ENCODE peak calls at places on chromosome 11, in six cellular contexts. F, U, T, Q, R and Z are unnamed samples.

GRCh38 chr11:78325274-78325781 is 92.3 kb downstream of the GAB2 start:
- DNase-seq in F (no peak), U (no peak), T (no peak), Q (no peak), R (no peak), Z (no peak)

GRCh38 chr11:12175694-12176241 is 65.4 kb downstream of the MICAL2 start:
- DNase-seq in F (no peak), U (no peak), T (peak), Q (peak), R (peak), Z (no peak)

GRCh38 chr11:68839953-68840641 is 1.6 kb downstream of the CPT1A start:
- DNase-seq in F (no peak), U (no peak), T (no peak), Q (peak), R (peak), Z (no peak)

GRCh38 chr11:94151903-94152677 is 23.4 kb downstream of the PANX1 start:
- DNase-seq in F (no peak), U (no peak), T (peak), Q (peak), R (peak), Z (no peak)

GRCh38 chr11:120674537-120674936 is 163.0 kb downstream of the GRIK4 start:
- DNase-seq in F (no peak), U (no peak), T (peak), Q (no peak), R (peak), Z (no peak)

GRCh38 chr11:75797796-75798195 is 17.2 kb upstream of the UVRAG start:
- DNase-seq in F (no peak), U (no peak), T (no peak), Q (peak), R (peak), Z (no peak)

GRCh38 chr11:332651-333480 is 12.2 kb upstream of the IFITM3 start:
- DNase-seq in F (no peak), U (no peak), T (no peak), Q (no peak), R (no peak), Z (no peak)

GRCh38 chr11:110478410-110478809 is 48.7 kb downstream of the FDX1 start:
- DNase-seq in F (peak), U (no peak), T (no peak), Q (no peak), R (no peak), Z (no peak)

GRCh38 chr11:1060885-1061616 is 13.6 kb upstream of the MUC2 start:
- DNase-seq in F (no peak), U (no peak), T (no peak), Q (peak), R (peak), Z (no peak)

GRCh38 chr11:102599642-102600261 is 25.4 kb downstream of the MMP20 start:
- DNase-seq in F (no peak), U (no peak), T (peak), Q (peak), R (peak), Z (no peak)

GRCh38 chr11:12842933-12843636 is 166.0 kb upstream of the RASSF10 start:
- DNase-seq in F (no peak), U (no peak), T (no peak), Q (peak), R (no peak), Z (no peak)

GRCh38 chr11:27933992-27934829 is 173.7 kb downstream of the KIF18A start:
- DNase-seq in F (no peak), U (no peak), T (peak), Q (peak), R (peak), Z (no peak)

GRCh38 chr11:76201672-76202412 is 4.5 kb downstream of the WNT11 start:
- DNase-seq in F (no peak), U (no peak), T (no peak), Q (peak), R (no peak), Z (no peak)

GRCh38 chr11:12402027-12402426 is 24.7 kb downstream of the PARVA start:
- DNase-seq in F (no peak), U (no peak), T (no peak), Q (no peak), R (no peak), Z (no peak)

GRCh38 chr11:32485733-32486132 is 50.4 kb upstream of the WT1 start:
- DNase-seq in F (no peak), U (no peak), T (no peak), Q (no peak), R (no peak), Z (no peak)

GRCh38 chr11:131235328-131236298 is 134.8 kb upstream of the NTM start:
- DNase-seq in F (no peak), U (no peak), T (no peak), Q (no peak), R (no peak), Z (no peak)

GRCh38 chr11:102664001-102664752 is 39.0 kb upstream of the MMP20 start:
- DNase-seq in F (no peak), U (no peak), T (no peak), Q (peak), R (no peak), Z (no peak)

GRCh38 chr11:73257342-73258103 is 14.6 kb upstream of the P2RY6 start:
- DNase-seq in F (no peak), U (no peak), T (peak), Q (peak), R (peak), Z (no peak)

GRCh38 chr11:93753241-93753640 is 11.8 kb downstream of the C11orf54 start:
- DNase-seq in F (no peak), U (no peak), T (no peak), Q (no peak), R (no peak), Z (no peak)

GRCh38 chr11:108199446-108200321 is 22.8 kb downstream of the NPAT start:
- DNase-seq in F (no peak), U (no peak), T (peak), Q (peak), R (peak), Z (no peak)

GRCh38 chr11:102573851-102574250 is 43.3 kb upstream of the MMP7 start:
- DNase-seq in F (no peak), U (no peak), T (no peak), Q (no peak), R (peak), Z (no peak)

GRCh38 chr11:103998826-103999390 is 37.5 kb upstream of the DDI1 start:
- DNase-seq in F (no peak), U (no peak), T (no peak), Q (no peak), R (no peak), Z (no peak)

GRCh38 chr11:69460540-69461257 is 20.8 kb upstream of the LINC01488 start:
- DNase-seq in F (no peak), U (no peak), T (no peak), Q (peak), R (peak), Z (no peak)

GRCh38 chr11:119229736-119230135 is 23.6 kb downstream of the CBL start:
- DNase-seq in F (no peak), U (no peak), T (no peak), Q (peak), R (no peak), Z (no peak)

GRCh38 chr11:88151866-88152265 is 23.4 kb downstream of the RAB38 start:
- DNase-seq in F (no peak), U (no peak), T (no peak), Q (no peak), R (no peak), Z (no peak)

GRCh38 chr11:77191823-77192495 is 63.9 kb downstream of the MYO7A start:
- DNase-seq in F (peak), U (no peak), T (peak), Q (peak), R (peak), Z (peak)

GRCh38 chr11:35404397-35404775 is 15.0 kb downstream of the SLC1A2 start:
- DNase-seq in F (peak), U (no peak), T (no peak), Q (peak), R (peak), Z (no peak)

GRCh38 chr11:113384551-113384950 is 3.0 kb upstream of the ANKK1 start:
- DNase-seq in F (no peak), U (no peak), T (peak), Q (peak), R (peak), Z (no peak)

GRCh38 chr11:120182790-120183491 is 27.9 kb upstream of the OAF start:
- DNase-seq in F (peak), U (peak), T (no peak), Q (peak), R (no peak), Z (no peak)

GRCh38 chr11:68330700-68331337 is 18.4 kb downstream of the LRP5 start:
- DNase-seq in F (no peak), U (no peak), T (no peak), Q (no peak), R (no peak), Z (no peak)

GRCh38 chr11:124875401-124875800 is 10.2 kb downstream of the ROBO3 start:
- DNase-seq in F (no peak), U (no peak), T (no peak), Q (no peak), R (no peak), Z (no peak)

GRCh38 chr11:124877631-124878496 is 12.6 kb downstream of the ROBO3 start:
- DNase-seq in F (no peak), U (no peak), T (no peak), Q (no peak), R (no peak), Z (no peak)

GRCh38 chr11:124876818-124877630 is 11.8 kb downstream of the ROBO3 start:
- DNase-seq in F (no peak), U (no peak), T (no peak), Q (no peak), R (no peak), Z (no peak)

GRCh38 chr11:124874571-124875255 is 9.5 kb downstream of the ROBO3 start:
- DNase-seq in F (no peak), U (no peak), T (no peak), Q (no peak), R (no peak), Z (no peak)

GRCh38 chr11:124875943-124876817 is 10.9 kb downstream of the ROBO3 start:
- DNase-seq in F (peak), U (peak), T (peak), Q (peak), R (peak), Z (peak)
- TF ChIP-seq CTCF in F (peak), U (peak), T (peak), Q (peak), R (peak), Z (peak)

GRCh38 chr11:126124284-126124683 is 61.6 kb upstream of the CDON start:
- DNase-seq in F (no peak), U (no peak), T (no peak), Q (no peak), R (peak), Z (no peak)

GRCh38 chr11:126127284-126127845 is 64.7 kb upstream of the CDON start:
- DNase-seq in F (no peak), U (no peak), T (no peak), Q (no peak), R (no peak), Z (no peak)

GRCh38 chr11:126121316-126121715 is 58.6 kb upstream of the CDON start:
- DNase-seq in F (no peak), U (no peak), T (no peak), Q (no peak), R (no peak), Z (no peak)

GRCh38 chr11:126122863-126123262 is 60.2 kb upstream of the CDON start:
- DNase-seq in F (no peak), U (no peak), T (no peak), Q (no peak), R (no peak), Z (no peak)

DNA sequence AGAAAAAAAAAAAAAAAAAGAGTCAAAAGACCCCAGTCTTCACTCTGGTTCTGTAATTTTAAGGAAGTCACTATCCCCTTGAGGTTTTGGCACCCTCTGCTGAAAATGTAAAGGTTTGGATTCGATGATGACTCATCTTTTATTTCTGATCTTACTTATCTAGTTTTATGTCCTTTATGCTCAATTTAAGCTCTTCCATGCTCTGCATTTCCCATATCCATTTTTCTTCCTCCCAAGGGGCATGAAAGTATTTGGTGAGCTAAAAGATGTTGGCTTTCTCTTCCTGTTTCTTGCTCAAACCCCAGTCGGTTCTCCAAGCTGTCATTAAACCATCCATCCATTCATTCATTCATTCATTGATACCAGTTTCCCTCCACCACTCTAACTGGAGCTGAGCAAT is 61.0 kb upstream of the CDON start:
- DNase-seq in F (no peak), U (no peak), T (no peak), Q (peak), R (no peak), Z (no peak)
- TF ChIP-seq CTCF in F (no peak), U (no peak), T (no peak), Q (peak), R (no peak), Z (no peak)

GRCh38 chr11:46345131-46345597 is 2.1 kb upstream of the DGKZ start:
- DNase-seq in F (no peak), U (no peak), T (no peak), Q (no peak), R (no peak), Z (no peak)
- TF ChIP-seq CTCF in F (no peak), U (no peak), T (no peak), Q (no peak), R (no peak), Z (no peak)

DNA sequence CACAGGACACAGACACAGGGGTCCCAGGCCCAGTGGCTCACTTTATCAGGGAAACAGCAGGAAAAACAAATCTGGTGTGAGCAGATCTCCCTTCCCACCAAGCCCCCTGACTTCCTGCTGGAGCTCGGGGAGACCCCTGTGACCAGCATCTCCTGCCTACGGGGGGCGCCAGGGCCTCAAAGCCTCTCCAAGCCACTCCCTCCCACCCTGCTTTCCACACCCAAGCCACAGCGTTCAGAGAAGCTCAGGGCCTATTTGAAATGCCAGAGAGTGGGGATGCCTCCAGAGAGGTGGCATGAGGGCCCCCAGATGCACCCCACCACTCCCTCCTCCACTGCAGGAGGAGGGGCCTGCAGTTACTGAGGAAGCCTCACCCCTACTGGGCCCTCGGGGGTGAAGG is 5.7 kb upstream of the CDKN1C start:
- DNase-seq in F (no peak), U (no peak), T (no peak), Q (no peak), R (no peak), Z (no peak)
- TF ChIP-seq CTCF in F (no peak), U (no peak), T (peak), Q (peak), R (peak), Z (no peak)

DNA sequence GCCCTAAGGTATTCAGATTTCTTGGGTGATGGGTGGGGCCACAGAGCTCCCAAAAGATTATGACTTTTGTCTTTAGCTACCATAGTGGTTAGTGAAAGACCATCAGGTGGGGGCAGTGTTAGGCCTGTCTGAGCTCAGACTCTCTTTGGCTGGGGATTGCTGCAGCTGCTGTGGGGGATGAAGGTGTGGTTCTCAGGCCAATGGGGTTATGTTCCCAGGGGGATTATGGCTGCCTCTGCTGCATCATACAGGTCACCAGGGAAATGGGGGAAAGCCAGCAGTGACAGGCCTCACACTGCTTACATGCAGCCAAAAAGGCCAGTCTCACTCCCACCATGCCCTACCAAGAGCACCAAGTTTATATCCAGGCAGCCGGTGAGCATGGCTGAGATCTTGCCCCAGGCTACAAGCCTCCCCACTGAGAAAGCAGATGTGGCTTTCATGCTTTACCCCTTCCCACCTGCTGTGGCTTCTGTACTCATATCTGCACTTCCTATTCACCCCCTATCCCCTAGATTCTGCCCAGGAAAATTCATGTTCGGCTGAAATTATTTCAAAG is 24.8 kb downstream of the CNTF start:
- DNase-seq in F (no peak), U (no peak), T (no peak), Q (no peak), R (no peak), Z (no peak)
- TF ChIP-seq CTCF in F (no peak), U (no peak), T (no peak), Q (no peak), R (no peak), Z (no peak)

GRCh38 chr11:84800755-84801346 is 826.3 kb downstream of the DLG2 start:
- DNase-seq in F (no peak), U (no peak), T (no peak), Q (peak), R (peak), Z (no peak)
- TF ChIP-seq CTCF in F (peak), U (no peak), T (peak), Q (peak), R (peak), Z (peak)